ENCODE peak calls at places on chromosomes 12 and 14, in four cellular contexts. B, J, T and U are unnamed samples. For H3K4me1, the result is how much of the 10 kb centered on the place peaks cover.

GRCh38 chr14:100609941-100610391 is 22.7 kb upstream of the BEGAIN start:
- DNase-seq in B (no peak), J (no peak), T (no peak), U (no peak)

GRCh38 chr14:87712386-87713113 is 280.4 kb downstream of the GALC start:
- DNase-seq in B (no peak), J (no peak), T (no peak), U (no peak)

GRCh38 chr14:105859717-105860614 is 333.6 kb downstream of the TMEM121 start:
- DNase-seq in B (no peak), J (no peak), T (no peak), U (no peak)

GRCh38 chr12:32419520-32419960 is 20.2 kb downstream of the FGD4 start:
- DNase-seq in B (no peak), J (no peak), T (peak), U (no peak)

GRCh38 chr14:69615471-69616407 is 4.3 kb downstream of the SUSD6 start:
- DNase-seq in B (no peak), J (peak), T (no peak), U (no peak)

GRCh38 chr12:119415714-119416113 is 81.2 kb downstream of the CCDC60 start:
- DNase-seq in B (no peak), J (no peak), T (no peak), U (no peak)

GRCh38 chr12:128783129-128783574 is 40.6 kb downstream of the SLC15A4 start:
- DNase-seq in B (no peak), J (no peak), T (no peak), U (no peak)

GRCh38 chr12:96719671-96720362 is 187.2 kb upstream of the NEDD1 start:
- DNase-seq in B (no peak), J (no peak), T (no peak), U (no peak)

GRCh38 chr14:86035882-86036281 is 505.9 kb downstream of the FLRT2 start:
- DNase-seq in B (peak), J (no peak), T (peak), U (no peak)

GRCh38 chr14:60061371-60061770 is 30.4 kb upstream of the PCNX4 start:
- DNase-seq in B (no peak), J (no peak), T (no peak), U (no peak)

GRCh38 chr14:24064856-24065255 is 6.5 kb upstream of the CPNE6 start:
- DNase-seq in B (no peak), J (no peak), T (no peak), U (no peak)

GRCh38 chr14:64082837-64083236 is 211.3 kb downstream of the ESR2 start:
- DNase-seq in B (no peak), J (no peak), T (no peak), U (no peak)

GRCh38 chr14:20706657-20707355 is 18.2 kb downstream of the ANG start:
- DNase-seq in B (no peak), J (no peak), T (no peak), U (peak)

GRCh38 chr14:36443374-36443773 is 76.7 kb downstream of the NKX2-1 start:
- DNase-seq in B (no peak), J (no peak), T (no peak), U (no peak)

GRCh38 chr12:24045816-24046257 is 96.4 kb upstream of the SOX5 start:
- DNase-seq in B (no peak), J (no peak), T (no peak), U (no peak)

GRCh38 chr12:113862570-113863454 is 103.3 kb downstream of the RBM19 start:
- DNase-seq in B (peak), J (no peak), T (no peak), U (peak)

GRCh38 chr14:89388853-89389252 is 28.2 kb downstream of the FOXN3 start:
- DNase-seq in B (no peak), J (no peak), T (no peak), U (no peak)
- H3K4me1 ChIP-seq in B (under half), J (under half), T (under half), U (under half)

GRCh38 chr14:55873229-55873628 is 245.0 kb upstream of the PELI2 start:
- DNase-seq in B (no peak), J (no peak), T (no peak), U (no peak)

GRCh38 chr14:55869397-55870049 is 248.7 kb upstream of the PELI2 start:
- DNase-seq in B (no peak), J (no peak), T (no peak), U (no peak)

GRCh38 chr14:55877942-55878341 is 240.3 kb upstream of the PELI2 start:
- DNase-seq in B (no peak), J (no peak), T (no peak), U (no peak)

DNA sequence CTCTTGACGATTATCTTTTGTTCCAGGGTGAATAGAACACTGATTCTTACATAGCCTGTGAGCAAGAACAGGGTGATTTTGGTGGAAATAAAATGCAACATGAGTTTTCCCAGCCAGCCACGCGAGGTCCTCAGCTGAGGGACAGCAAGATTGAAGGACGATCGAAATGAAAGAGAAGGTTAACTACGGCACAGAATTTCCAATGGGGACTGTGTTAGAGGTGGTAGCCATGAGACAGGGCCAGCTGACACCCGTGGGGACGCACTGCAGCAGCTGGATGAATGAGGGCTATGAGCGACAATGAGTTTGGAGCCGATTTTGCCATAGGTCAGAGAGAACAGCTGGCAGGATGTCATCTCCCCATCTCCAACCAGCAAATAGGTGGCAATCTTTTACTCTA is 243.4 kb upstream of the PELI2 start:
- DNase-seq in B (no peak), J (no peak), T (no peak), U (no peak)
- H3K4me1 ChIP-seq in B (under half), J (under half), T (under half), U (under half)

GRCh38 chr14:51873221-51873893 is 12.9 kb downstream of the GNG2 start:
- DNase-seq in B (peak), J (no peak), T (no peak), U (no peak)

GRCh38 chr14:51870620-51871019 is 10.2 kb downstream of the GNG2 start:
- DNase-seq in B (no peak), J (no peak), T (no peak), U (no peak)

GRCh38 chr14:51869426-51870113 is 9.2 kb downstream of the GNG2 start:
- DNase-seq in B (no peak), J (no peak), T (no peak), U (no peak)

GRCh38 chr14:51872396-51872795 is 12.0 kb downstream of the GNG2 start:
- DNase-seq in B (no peak), J (no peak), T (no peak), U (no peak)

GRCh38 chr14:51871846-51872245 is 11.4 kb downstream of the GNG2 start:
- DNase-seq in B (no peak), J (no peak), T (no peak), U (no peak)
- H3K4me1 ChIP-seq in B (under half), J (under half), T (under half), U (under half)

GRCh38 chr14:61549425-61549824 is 145.9 kb upstream of the HIF1A start:
- DNase-seq in B (peak), J (no peak), T (no peak), U (no peak)
- H3K4me1 ChIP-seq in B (half or more), J (half or more), T (under half), U (under half)

DNA sequence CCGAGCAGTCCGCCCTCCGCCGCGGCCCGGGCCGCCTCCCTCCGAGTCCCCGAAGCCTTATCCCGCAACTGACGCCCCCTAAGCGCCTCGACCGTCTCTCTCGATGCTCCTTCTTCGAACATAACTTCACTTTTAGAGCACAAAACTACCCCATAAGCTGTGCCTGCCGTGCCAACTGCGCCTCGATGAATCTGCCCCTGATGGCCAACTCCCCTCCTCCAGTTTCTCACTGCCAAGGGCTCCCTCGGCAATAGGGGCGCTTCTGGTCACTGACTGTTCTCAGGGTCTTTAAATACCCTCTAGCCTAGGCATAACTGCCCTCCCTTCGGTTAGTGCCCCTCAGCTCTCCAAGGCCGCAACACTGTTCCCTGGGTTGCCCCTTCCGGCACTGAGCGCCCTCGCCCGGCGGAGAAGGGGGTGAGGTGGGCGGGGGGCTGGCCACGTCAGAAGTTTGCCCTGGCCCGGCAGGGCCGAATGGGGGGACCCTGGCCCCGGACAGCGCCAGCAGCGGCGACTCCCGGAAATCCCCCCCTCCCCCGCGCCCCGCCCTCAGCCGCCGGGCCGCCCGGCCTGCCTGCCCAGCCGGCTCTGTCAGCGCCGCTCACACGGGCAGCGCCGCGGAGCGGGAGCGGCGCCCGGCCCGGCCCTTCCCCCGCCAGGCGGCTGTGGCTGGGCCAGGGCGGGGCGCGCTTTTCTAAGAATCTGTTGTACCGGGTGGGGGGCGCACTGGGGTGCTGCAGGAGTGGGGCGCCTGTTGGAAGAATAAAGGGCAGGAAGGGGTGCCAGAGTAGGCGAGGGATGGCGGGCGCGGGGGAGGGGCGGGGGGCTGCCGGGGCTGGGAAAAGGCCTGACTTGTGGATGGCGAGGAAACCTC is 10.6 kb downstream of the RARG start:
- DNase-seq in B (peak), J (no peak), T (peak), U (no peak)
- H3K4me1 ChIP-seq in B (half or more), J (half or more), T (half or more), U (under half)

GRCh38 chr12:57896437-57897201 is 44.7 kb upstream of the ATP23 start:
- DNase-seq in B (peak), J (peak), T (peak), U (peak)
- H3K4me1 ChIP-seq in B (half or more), J (half or more), T (under half), U (under half)